ENCODE peak calls at places on chromosomes 13 and 19, in five cellular contexts. N is EH, Q is left cardiac atrium, M is NCI-H446, E is BE2C. C is an unnamed sample.

GRCh38 chr13:59643239-59643865 is 520.4 kb downstream of the DIAPH3 start:
- DNase-seq in N (no peak), Q (no peak), M (no peak), E (peak), C (no peak)

GRCh38 chr13:99981115-99982020 is at the start of gene ZIC2:
- DNase-seq in N (peak), Q (no peak), M (peak), E (peak), C (peak)

GRCh38 chr19:50646074-50646807 is 3.0 kb upstream of the C19orf81 start:
- DNase-seq in N (peak), Q (peak), M (no peak), E (peak), C (no peak)

GRCh38 chr19:1417681-1418493 is 10.5 kb downstream of the DAZAP1 start:
- DNase-seq in N (no peak), Q (no peak), M (no peak), E (no peak), C (no peak)

GRCh38 chr19:35399948-35400772 is 29.3 kb downstream of the GPR42 start:
- DNase-seq in N (no peak), Q (no peak), M (no peak), E (no peak), C (no peak)

GRCh38 chr19:55678121-55678671 is 3.2 kb downstream of the EPN1 start:
- DNase-seq in N (no peak), Q (no peak), M (no peak), E (peak), C (peak)

GRCh38 chr19:11020423-11020822 is 59.6 kb downstream of the SMARCA4 start:
- DNase-seq in N (no peak), Q (no peak), M (no peak), E (no peak), C (no peak)

GRCh38 chr19:10086904-10087256 is 763 bp downstream of the SHFL start:
- DNase-seq in N (no peak), Q (no peak), M (no peak), E (no peak), C (no peak)

GRCh38 chr13:24627090-24627714 is 53.0 kb upstream of the ATP12A start:
- DNase-seq in N (peak), Q (no peak), M (no peak), E (no peak), C (no peak)

GRCh38 chr19:13938361-13939027 is at the start of gene PODNL1:
- DNase-seq in N (peak), Q (no peak), M (no peak), E (no peak), C (no peak)

GRCh38 chr19:55519461-55520311 is 17.2 kb downstream of the SBK2 start:
- DNase-seq in N (peak), Q (no peak), M (no peak), E (no peak), C (no peak)

GRCh38 chr13:93226623-93227279 is at the start of gene GPC6:
- DNase-seq in N (peak), Q (peak), M (peak), E (peak), C (no peak)

GRCh38 chr19:4061178-4061682 is 5.5 kb downstream of the ZBTB7A start:
- DNase-seq in N (peak), Q (peak), M (no peak), E (no peak), C (peak)

GRCh38 chr19:18408053-18408476 is 10.6 kb upstream of the LRRC25 start:
- DNase-seq in N (no peak), Q (no peak), M (no peak), E (peak), C (peak)

GRCh38 chr13:47723898-47724297 is 277.2 kb downstream of the SUCLA2 start:
- DNase-seq in N (peak), Q (no peak), M (no peak), E (no peak), C (no peak)

GRCh38 chr13:85666356-85666755 is 132.9 kb downstream of the SLITRK6 start:
- DNase-seq in N (no peak), Q (no peak), M (no peak), E (no peak), C (no peak)

GRCh38 chr13:71169125-71169524 is 697.9 kb downstream of the DACH1 start:
- DNase-seq in N (no peak), Q (no peak), M (peak), E (no peak), C (no peak)

GRCh38 chr13:42525035-42525504 is 48.9 kb upstream of the TNFSF11 start:
- DNase-seq in N (peak), Q (no peak), M (no peak), E (no peak), C (no peak)

GRCh38 chr13:113544896-113545295 is 39.7 kb upstream of the TFDP1 start:
- DNase-seq in N (no peak), Q (no peak), M (no peak), E (no peak), C (no peak)

GRCh38 chr13:113319371-113319770 is 22.3 kb downstream of the LAMP1 start:
- DNase-seq in N (no peak), Q (no peak), M (no peak), E (no peak), C (no peak)

GRCh38 chr13:69020120-69020519 is 1087.5 kb upstream of the ATXN8OS start:
- DNase-seq in N (no peak), Q (no peak), M (no peak), E (no peak), C (no peak)

GRCh38 chr19:38660724-38661123 is 13.3 kb downstream of the ACTN4 start:
- DNase-seq in N (no peak), Q (no peak), M (no peak), E (no peak), C (no peak)

C was measured in RPMI8226.